ENCODE peak calls at places on chromosome 14, in nine cellular contexts. A is body of pancreas, G is lower leg skin, H is uterus, B is GM12891, P is esophagus muscularis mucosa, Q is Peyer's patch, E is transverse colon, F is A549. M is an unnamed sample.

GRCh38 chr14:99249389-99249788 is 22.6 kb downstream of the BCL11B start:
- DNase-seq in B (no peak), A (no peak), Q (no peak), F (no peak), H (no peak), E (no peak), P (no peak), G (no peak), M (no peak)

GRCh38 chr14:32565256-32565655 is 236.2 kb downstream of the AKAP6 start:
- DNase-seq in A (no peak), E (no peak), P (no peak), H (no peak), Q (no peak), G (no peak), B (no peak), F (no peak), M (no peak)

GRCh38 chr14:54362089-54362504 is 34.7 kb upstream of the CDKN3 start:
- DNase-seq in H (no peak), P (no peak), G (no peak), F (no peak), E (no peak), A (no peak), Q (no peak), B (no peak), M (no peak)

GRCh38 chr14:31543969-31544799 is 17.0 kb upstream of the NUBPL start:
- DNase-seq in Q (no peak), A (no peak), P (no peak), E (no peak), G (no peak), B (no peak), F (no peak), H (no peak), M (no peak)

GRCh38 chr14:78156196-78156595 is 14.0 kb upstream of the NRXN3 start:
- DNase-seq in P (no peak), E (no peak), G (no peak), F (no peak), B (no peak), Q (no peak), A (no peak), H (no peak), M (no peak)

GRCh38 chr14:95895720-95896119 is 19.1 kb downstream of the TUNAR start:
- DNase-seq in A (peak), F (peak), E (no peak), B (no peak), G (no peak), Q (no peak), H (no peak), P (no peak), M (peak)

GRCh38 chr14:100554082-100554677 is 33.0 kb downstream of the BEGAIN start:
- DNase-seq in Q (peak), B (no peak), P (no peak), A (no peak), E (peak), H (peak), F (no peak), G (peak), M (no peak)

GRCh38 chr14:74835607-74836250 is 40.2 kb downstream of the PROX2 start:
- DNase-seq in G (no peak), F (no peak), Q (no peak), A (no peak), P (no peak), H (no peak), E (no peak), B (no peak), M (no peak)

GRCh38 chr14:73467377-73467776 is 9.0 kb upstream of the NUMB start:
- DNase-seq in A (peak), G (peak), F (no peak), Q (no peak), P (no peak), E (no peak), B (no peak), H (no peak), M (no peak)

GRCh38 chr14:91230363-91231035 is 14.0 kb downstream of the GPR68 start:
- DNase-seq in P (no peak), G (no peak), Q (no peak), E (no peak), B (no peak), F (no peak), A (no peak), H (no peak), M (no peak)

GRCh38 chr14:106605548-106606448 is 1079.4 kb downstream of the TMEM121 start:
- DNase-seq in P (peak), F (no peak), B (peak), A (peak), Q (peak), E (peak), H (no peak), G (no peak), M (peak)

GRCh38 chr14:99117671-99118045 is 154.3 kb downstream of the BCL11B start:
- DNase-seq in A (no peak), E (no peak), F (no peak), Q (no peak), P (peak), G (no peak), H (no peak), B (no peak), M (no peak)

GRCh38 chr14:56120091-56120632 is 2.0 kb downstream of the PELI2 start:
- DNase-seq in F (no peak), B (no peak), G (no peak), A (peak), H (no peak), Q (no peak), E (no peak), P (no peak), M (peak)

GRCh38 chr14:91361236-91361811 is 56.3 kb downstream of the CCDC88C start:
- DNase-seq in E (no peak), F (no peak), P (no peak), B (no peak), A (peak), Q (peak), H (no peak), G (no peak), M (no peak)

GRCh38 chr14:105414456-105415371 is 4.9 kb upstream of the MTA1 start:
- DNase-seq in B (peak), E (peak), P (no peak), A (peak), Q (peak), F (peak), G (peak), H (peak), M (peak)

GRCh38 chr14:88142990-88143389 is 138.1 kb downstream of the GPR65 start:
- DNase-seq in H (no peak), P (no peak), F (no peak), E (no peak), Q (no peak), A (no peak), G (no peak), B (no peak), M (no peak)

GRCh38 chr14:101917413-101918124 is 46.8 kb upstream of the DYNC1H1 start:
- DNase-seq in G (no peak), B (no peak), E (no peak), Q (no peak), F (no peak), P (no peak), H (no peak), A (no peak), M (no peak)

GRCh38 chr14:105179191-105179590 is 1.9 kb downstream of the NUDT14 start:
- DNase-seq in Q (no peak), B (no peak), A (no peak), E (no peak), P (no peak), G (no peak), F (no peak), H (no peak), M (no peak)

GRCh38 chr14:31206536-31207286 is 882 bp downstream of the HECTD1 start:
- DNase-seq in F (no peak), B (peak), Q (peak), H (no peak), G (peak), A (peak), P (no peak), E (peak), M (peak)

GRCh38 chr14:78970677-78971076 is 800.5 kb downstream of the NRXN3 start:
- DNase-seq in G (no peak), P (no peak), F (no peak), H (no peak), Q (no peak), E (no peak), A (no peak), B (no peak), M (no peak)

GRCh38 chr14:50806241-50806933 is 24.6 kb downstream of the NIN start:
- DNase-seq in A (no peak), E (no peak), P (no peak), F (no peak), G (no peak), Q (no peak), H (no peak), B (no peak), M (no peak)

GRCh38 chr14:93105362-93105761 is 10.4 kb downstream of the ITPK1 start:
- DNase-seq in P (no peak), A (peak), B (no peak), Q (peak), E (peak), F (no peak), G (no peak), H (peak), M (no peak)

GRCh38 chr14:76768201-76768656 is 7.0 kb downstream of the VASH1 start:
- DNase-seq in H (no peak), F (no peak), A (peak), B (peak), Q (peak), P (no peak), E (peak), G (peak), M (peak)

GRCh38 chr14:72986214-72986613 is 40.7 kb downstream of the ZFYVE1 start:
- DNase-seq in B (no peak), P (no peak), A (no peak), H (no peak), G (no peak), E (no peak), F (no peak), Q (no peak), M (no peak)

GRCh38 chr14:101705733-101706508 is 55.6 kb upstream of the PPP2R5C start:
- DNase-seq in H (peak), G (peak), B (no peak), E (peak), A (peak), Q (peak), F (no peak), P (peak), M (peak)

GRCh38 chr14:102445066-102445465 is 64.5 kb downstream of the ANKRD9 start:
- DNase-seq in Q (no peak), H (no peak), P (no peak), G (no peak), B (no peak), F (no peak), A (no peak), E (no peak), M (no peak)

GRCh38 chr14:50109342-50109741 is 7.0 kb downstream of the VCPKMT start:
- DNase-seq in Q (no peak), F (no peak), E (no peak), H (no peak), G (no peak), B (no peak), A (no peak), P (no peak), M (no peak)

GRCh38 chr14:34081576-34082136 is 130.8 kb upstream of the EGLN3 start:
- DNase-seq in Q (no peak), G (no peak), B (no peak), E (no peak), F (peak), A (peak), H (no peak), P (no peak), M (no peak)

GRCh38 chr14:23566782-23567185 is 807 bp downstream of the AP1G2 start:
- DNase-seq in E (no peak), H (no peak), B (no peak), A (peak), Q (no peak), G (no peak), F (no peak), P (no peak), M (no peak)

GRCh38 chr14:23566112-23566781 is 1.3 kb downstream of the AP1G2 start:
- DNase-seq in E (no peak), B (no peak), G (no peak), Q (no peak), P (no peak), H (no peak), F (no peak), A (no peak), M (no peak)

GRCh38 chr14:23568600-23569310 is 1.2 kb upstream of the AP1G2 start:
- DNase-seq in H (peak), Q (peak), E (no peak), A (no peak), P (no peak), F (no peak), B (no peak), G (peak), M (peak)

GRCh38 chr14:23568021-23568599 is 519 bp upstream of the AP1G2 start:
- DNase-seq in E (no peak), Q (peak), A (no peak), G (peak), F (no peak), P (no peak), B (no peak), H (no peak), M (no peak)

DNA sequence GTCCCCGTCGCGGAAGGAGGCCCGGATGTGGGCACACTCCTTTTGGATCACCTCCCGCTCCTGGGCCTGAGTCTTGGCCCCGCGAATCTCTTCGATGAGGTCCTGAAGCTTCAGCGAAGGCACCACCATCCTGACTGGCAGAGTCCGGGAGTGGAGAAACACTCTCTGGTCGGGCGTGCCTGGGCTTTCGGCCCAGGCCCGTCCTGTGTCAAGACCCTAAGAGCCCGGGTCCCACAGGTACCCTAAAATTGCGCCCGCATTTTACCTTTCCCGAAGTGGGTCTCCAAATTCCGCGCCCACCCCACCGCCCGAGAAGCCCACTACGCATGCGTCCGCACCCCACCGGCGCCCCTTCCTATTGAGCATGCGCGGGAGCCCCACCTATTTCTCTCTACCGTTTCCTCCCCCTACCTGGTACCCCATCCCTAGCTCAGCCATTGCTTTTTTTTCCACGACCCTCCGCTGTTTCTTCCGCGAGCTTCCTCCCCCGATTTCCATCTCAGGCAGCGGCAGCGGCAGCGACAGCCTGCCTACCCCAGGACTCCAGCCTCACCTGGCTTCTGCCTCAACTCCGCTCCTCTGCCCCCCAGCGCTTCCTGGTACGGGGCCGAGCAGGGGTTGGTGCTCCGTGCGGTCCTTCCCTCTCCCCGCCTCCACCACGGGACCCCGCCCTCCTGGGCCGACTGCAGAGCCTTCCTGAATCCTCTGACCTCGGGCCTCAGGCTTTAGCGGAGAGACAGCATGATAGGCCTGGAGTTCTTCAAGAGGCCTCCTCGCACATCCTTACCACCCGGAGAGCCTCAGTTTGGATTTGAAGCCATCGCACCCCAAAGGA is at the start of gene AP1G2:
- DNase-seq in E (peak), Q (peak), H (peak), F (peak), G (peak), A (peak), B (peak), P (peak), M (peak)
- TF ChIP-seq POLR2A in E (peak), Q (peak), H (peak), F (peak), G (peak), A (peak), B (peak), P (no peak), M (peak)

GRCh38 chr14:20438664-20439063 is 2.7 kb upstream of the KLHL33 start:
- DNase-seq in B (no peak), Q (no peak), F (no peak), H (no peak), E (no peak), A (no peak), P (no peak), G (no peak), M (no peak)

GRCh38 chr14:20434701-20435453 is 1.1 kb downstream of the KLHL33 start:
- DNase-seq in F (no peak), B (no peak), E (peak), A (peak), H (peak), G (peak), Q (no peak), P (no peak), M (no peak)

GRCh38 chr14:20440465-20440864 is 4.5 kb upstream of the KLHL33 start:
- DNase-seq in A (no peak), G (no peak), F (no peak), Q (no peak), P (no peak), B (no peak), E (no peak), H (no peak), M (no peak)

GRCh38 chr14:20436363-20436755 is 393 bp upstream of the KLHL33 start:
- DNase-seq in E (no peak), P (no peak), Q (no peak), A (no peak), H (no peak), B (no peak), G (peak), F (no peak), M (no peak)

DNA sequence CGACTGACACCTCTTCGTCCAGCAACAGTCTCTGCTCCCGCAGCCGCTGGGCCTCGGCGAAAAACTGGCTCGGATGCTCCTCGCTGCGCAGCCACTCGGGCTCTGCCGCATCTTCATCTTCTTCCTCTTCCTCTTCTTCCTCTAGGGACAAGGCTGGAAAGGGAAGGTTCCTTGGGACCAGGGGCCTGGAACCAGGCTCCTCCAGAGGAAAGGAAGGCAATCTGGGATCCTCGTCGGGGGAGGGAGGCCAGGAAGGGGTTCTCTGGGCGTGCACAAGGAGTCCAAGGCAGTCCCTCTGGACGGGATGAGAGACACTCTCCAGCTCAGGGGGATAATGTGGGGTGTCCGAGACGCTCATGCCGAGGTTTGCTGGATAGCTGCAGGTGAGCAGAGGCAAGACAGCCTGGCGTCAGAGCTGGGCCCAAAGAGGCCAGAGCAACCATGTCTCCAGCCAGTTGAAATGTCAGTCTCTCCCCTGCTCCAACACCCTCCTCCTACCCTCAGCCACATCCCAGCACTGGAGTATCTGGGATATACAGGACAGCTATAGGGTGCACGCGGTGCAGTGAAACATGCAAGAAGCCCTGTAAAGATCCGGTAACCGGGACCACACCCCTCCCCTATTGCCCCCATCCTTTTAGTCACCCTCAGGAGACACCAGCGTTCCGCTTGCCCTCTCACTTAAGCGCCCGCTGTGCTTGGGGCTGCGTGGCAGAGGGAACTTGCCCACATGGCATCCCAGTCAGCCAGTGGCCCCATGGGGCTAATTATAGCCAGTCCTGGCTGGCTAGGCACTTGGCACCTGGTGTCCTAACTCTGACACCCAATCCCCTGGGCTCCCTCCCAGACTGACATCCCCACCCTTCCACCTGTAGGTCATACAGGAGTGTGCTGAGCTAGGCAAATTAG is at the start of gene KLHL33:
- DNase-seq in P (no peak), F (no peak), G (peak), B (no peak), E (no peak), H (no peak), Q (no peak), A (no peak), M (no peak)
- TF ChIP-seq POLR2A in P (no peak), F (no peak), G (no peak), B (no peak), E (no peak), H (no peak), Q (no peak), A (no peak), M (no peak)

GRCh38 chr14:103522649-103523582 is at the start of gene CKB:
- DNase-seq in F (peak), A (peak), G (peak), B (no peak), E (peak), Q (peak), P (no peak), H (peak), M (peak)
- TF ChIP-seq POLR2A in F (peak), A (peak), G (no peak), B (no peak), E (peak), Q (no peak), P (no peak), H (peak), M (peak)

GRCh38 chr14:37698840-37699777 is 103.7 kb downstream of the TTC6 start:
- DNase-seq in F (no peak), A (no peak), H (no peak), G (no peak), B (no peak), P (no peak), E (no peak), Q (no peak), M (no peak)
- TF ChIP-seq POLR2A in F (no peak), A (no peak), H (no peak), G (no peak), B (no peak), P (no peak), E (no peak), Q (no peak), M (no peak)

GRCh38 chr14:64232095-64232830 is 61.9 kb downstream of the ESR2 start:
- DNase-seq in A (no peak), E (no peak), B (no peak), F (no peak), G (peak), P (no peak), Q (no peak), H (no peak), M (no peak)
- TF ChIP-seq POLR2A in A (no peak), E (no peak), B (no peak), F (no peak), G (no peak), P (no peak), Q (no peak), H (no peak), M (no peak)

DNA sequence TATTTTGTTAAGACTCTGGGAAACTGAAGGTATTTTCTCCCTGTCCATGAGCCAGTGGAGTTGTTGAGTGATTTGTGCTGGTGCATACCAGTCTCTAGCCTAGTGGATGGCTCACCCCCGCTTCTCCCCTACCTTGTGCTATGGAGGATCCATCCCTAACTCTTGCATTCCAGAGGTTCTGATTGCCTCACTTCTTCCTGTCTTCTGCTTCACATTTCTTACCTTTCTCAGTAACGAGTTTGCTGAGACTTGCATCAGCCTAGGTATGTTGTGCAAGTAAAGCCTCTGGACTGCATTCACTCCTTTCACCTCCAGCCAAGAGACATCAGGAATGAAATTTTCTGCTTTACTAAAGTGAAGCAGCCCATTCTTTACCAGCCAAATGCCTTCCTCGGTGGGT is 391.5 kb downstream of the ZFP36L1 start:
- DNase-seq in E (no peak), F (no peak), G (no peak), A (no peak), H (no peak), Q (no peak), P (no peak), B (no peak), M (no peak)
- TF ChIP-seq POLR2A in E (no peak), F (no peak), G (no peak), A (no peak), H (no peak), Q (no peak), P (no peak), B (no peak), M (no peak)

GRCh38 chr14:68011629-68012028 is 192.1 kb downstream of the RAD51B start:
- DNase-seq in Q (no peak), A (no peak), P (no peak), H (no peak), F (no peak), E (no peak), G (no peak), B (no peak), M (no peak)
- TF ChIP-seq POLR2A in Q (no peak), A (no peak), P (no peak), H (no peak), F (no peak), E (no peak), G (no peak), B (no peak), M (no peak)